ENCODE peak calls at places on chromosome 21, in six cellular contexts. V is CD8-positive, alpha-beta memory T cell; Z is activated CD4-positive, alpha-beta T cell treated with anti-CD3 and anti-CD28 coated beads, Interleukin-2, amount 10 ng/mL, durations not matched to agents 7 days and 5 days; X is tibial artery; A is activated CD8-positive, alpha-beta T cell treated with anti-CD3 and anti-CD28 coated beads for 36 hours; N is choroid plexus epithelial cell. Q is an unnamed sample.

GRCh38 chr21:17769049-17769845 is 49.9 kb downstream of the C21orf91 start:
- DNase-seq in N (no peak), A (no peak), X (no peak), Z (no peak), V (no peak), Q (no peak)

GRCh38 chr21:46210378-46211136 is 18.0 kb downstream of the LSS start:
- DNase-seq in A (no peak), V (peak), X (peak), Z (no peak), N (no peak), Q (no peak)

GRCh38 chr21:29443398-29444010 is 144.8 kb downstream of the BACH1 start:
- DNase-seq in Z (no peak), X (no peak), V (no peak), N (no peak), A (peak), Q (no peak)

GRCh38 chr21:26982767-26983166 is 15.9 kb upstream of the ADAMTS5 start:
- DNase-seq in V (no peak), A (no peak), Z (no peak), N (peak), X (no peak), Q (no peak)

GRCh38 chr21:42112857-42113256 is 41.7 kb downstream of the UMODL1 start:
- DNase-seq in N (peak), Z (no peak), X (no peak), V (no peak), A (no peak), Q (no peak)

GRCh38 chr21:29258626-29259335 is 39.9 kb upstream of the BACH1 start:
- DNase-seq in Z (no peak), N (peak), V (no peak), X (no peak), A (no peak), Q (no peak)

GRCh38 chr21:27104749-27105439 is 138.0 kb upstream of the ADAMTS5 start:
- DNase-seq in A (no peak), Z (no peak), V (no peak), X (no peak), N (peak), Q (no peak)

GRCh38 chr21:43808367-43808766 is 19.0 kb downstream of the RRP1 start:
- DNase-seq in N (no peak), X (no peak), Z (no peak), V (no peak), A (no peak), Q (no peak)

GRCh38 chr21:34862951-34863350 is 186.2 kb downstream of the RUNX1 start:
- DNase-seq in X (no peak), V (no peak), N (no peak), A (no peak), Z (no peak), Q (no peak)

GRCh38 chr21:41626038-41626437 is 118.1 kb upstream of the TMPRSS2 start:
- DNase-seq in V (no peak), Z (no peak), X (no peak), A (no peak), N (no peak), Q (no peak)

GRCh38 chr21:44900559-44901251 is 20.0 kb downstream of the ITGB2 start:
- DNase-seq in V (peak), Z (no peak), N (no peak), X (no peak), A (no peak), Q (no peak)

GRCh38 chr21:40143822-40144525 is 276.7 kb downstream of the PCP4 start:
- DNase-seq in V (no peak), X (no peak), N (peak), Z (peak), A (peak), Q (peak)

GRCh38 chr21:33848252-33848953 is 67.2 kb downstream of the ATP5PO start:
- DNase-seq in X (no peak), V (no peak), A (no peak), N (no peak), Z (no peak), Q (no peak)

GRCh38 chr21:34910396-34910795 is 138.7 kb downstream of the RUNX1 start:
- DNase-seq in A (no peak), X (no peak), Z (no peak), V (no peak), N (no peak), Q (no peak)

GRCh38 chr21:21463456-21463855 is 465.2 kb downstream of the NCAM2 start:
- DNase-seq in V (no peak), N (peak), Z (no peak), X (no peak), A (no peak), Q (no peak)

GRCh38 chr21:42237577-42237976 is 18.6 kb downstream of the ABCG1 start:
- DNase-seq in N (no peak), V (peak), A (peak), Z (peak), X (no peak), Q (no peak)

GRCh38 chr21:44894687-44895302 is 21.3 kb upstream of the PTTG1IP start:
- DNase-seq in V (peak), N (no peak), A (no peak), Z (no peak), X (no peak), Q (no peak)

GRCh38 chr21:45573452-45574035 is 31.3 kb upstream of the SLC19A1 start:
- DNase-seq in N (peak), A (no peak), V (no peak), X (no peak), Z (no peak), Q (no peak)

GRCh38 chr21:16583567-16583966 is 853.8 kb downstream of the USP25 start:
- DNase-seq in V (no peak), Z (no peak), N (no peak), X (no peak), A (no peak), Q (no peak)

GRCh38 chr21:31612889-31613785 is 46.4 kb upstream of the SOD1 start:
- DNase-seq in X (no peak), V (no peak), Z (no peak), N (peak), A (no peak), Q (no peak)

GRCh38 chr21:35100351-35100771 is 51.3 kb upstream of the RUNX1 start:
- DNase-seq in X (no peak), A (no peak), V (no peak), Z (no peak), N (no peak), Q (no peak)

GRCh38 chr21:14554948-14555347 is 8.8 kb upstream of the SAMSN1 start:
- DNase-seq in N (peak), X (no peak), V (no peak), A (peak), Z (peak), Q (no peak)

GRCh38 chr21:38350681-38351080 is 93.9 kb downstream of the KCNJ15 start:
- DNase-seq in V (no peak), Z (no peak), N (peak), A (no peak), X (no peak), Q (no peak)

GRCh38 chr21:16193758-16194606 is 464.2 kb downstream of the USP25 start:
- DNase-seq in N (peak), X (peak), A (peak), Z (peak), V (no peak), Q (peak)

GRCh38 chr21:29372063-29372802 is 73.5 kb downstream of the BACH1 start:
- DNase-seq in N (peak), X (no peak), Z (peak), A (peak), V (peak), Q (peak)

GRCh38 chr21:46212721-46213484 is 15.7 kb downstream of the LSS start:
- DNase-seq in A (no peak), Z (no peak), N (no peak), X (peak), V (no peak), Q (no peak)

GRCh38 chr21:45306832-45307571 is 19.3 kb upstream of the POFUT2 start:
- DNase-seq in X (peak), N (peak), Z (no peak), V (peak), A (no peak), Q (peak)

GRCh38 chr21:43270800-43271261 is 102.0 kb downstream of the CRYAA start:
- DNase-seq in Z (no peak), N (no peak), V (peak), A (no peak), X (no peak), Q (no peak)

GRCh38 chr21:31663584-31664249 is 4.2 kb downstream of the SOD1 start:
- DNase-seq in N (no peak), X (no peak), Z (no peak), A (no peak), V (no peak), Q (no peak)

GRCh38 chr21:45288441-45288841 is 746 bp upstream of the POFUT2 start:
- DNase-seq in A (no peak), Z (no peak), N (no peak), V (no peak), X (peak), Q (no peak)

GRCh38 chr21:43919871-43920801 is 55.1 kb downstream of the AGPAT3 start:
- DNase-seq in V (no peak), A (no peak), Z (no peak), N (no peak), X (no peak), Q (no peak)

GRCh38 chr21:25583370-25584133 is 23.7 kb downstream of the MRPL39 start:
- DNase-seq in V (no peak), N (no peak), Z (no peak), A (peak), X (no peak), Q (no peak)

GRCh38 chr21:20943476-20944085 is 54.6 kb upstream of the NCAM2 start:
- DNase-seq in Z (no peak), V (no peak), X (no peak), A (no peak), N (no peak), Q (no peak)

Q was measured in tibial nerve.